ENCODE peak calls at places on chromosomes 4 and X, in five cellular contexts. N is K562, H is SK-N-SH, T is prostate gland, K is endothelial cell of umbilical vein. B is an unnamed sample.

GRCh38 chrX:128436397-128437103 is 384.3 kb upstream of the ACTRT1 start:
- DNase-seq in N (no peak), K (peak), T (peak), H (no peak), B (no peak)

GRCh38 chr4:173121044-173121685 is 47.4 kb upstream of the GALNT7 start:
- DNase-seq in K (peak), N (no peak), T (no peak), H (no peak), B (no peak)

GRCh38 chr4:99665981-99666380 is 8.4 kb upstream of the C4orf54 start:
- DNase-seq in H (no peak), T (no peak), K (no peak), N (no peak), B (no peak)

GRCh38 chrX:69277961-69278795 is 112.9 kb upstream of the PJA1 start:
- DNase-seq in K (no peak), H (no peak), T (no peak), N (no peak), B (no peak)

GRCh38 chr4:182143822-182144620 is 99.2 kb upstream of the TENM3 start:
- DNase-seq in K (no peak), H (peak), T (no peak), N (no peak), B (no peak)

GRCh38 chr4:16573181-16573580 is 325.3 kb downstream of the LDB2 start:
- DNase-seq in H (no peak), K (no peak), T (no peak), N (no peak), B (no peak)

GRCh38 chr4:101527186-101527585 is 179.9 kb upstream of the PPP3CA start:
- DNase-seq in T (no peak), K (no peak), H (no peak), N (no peak), B (no peak)

GRCh38 chrX:110125435-110125834 is 122.5 kb downstream of the TMEM164 start:
- DNase-seq in N (no peak), H (peak), T (no peak), K (peak), B (no peak)

GRCh38 chr4:129138762-129139496 is 43.0 kb downstream of the C4orf33 start:
- DNase-seq in K (no peak), N (no peak), H (no peak), T (no peak), B (no peak)

GRCh38 chr4:85391568-85392410 is 83.2 kb upstream of the ARHGAP24 start:
- DNase-seq in K (no peak), H (no peak), N (no peak), T (no peak), B (no peak)

GRCh38 chrX:129983575-129984131 is 1.2 kb downstream of the BCORL1 start:
- DNase-seq in N (peak), K (no peak), H (peak), T (no peak), B (peak)

GRCh38 chr4:158664806-158665205 is 6.9 kb downstream of the C4orf46 start:
- DNase-seq in K (no peak), N (no peak), H (no peak), T (no peak), B (no peak)

GRCh38 chr4:154124539-154125255 is 335.8 kb upstream of the SFRP2 start:
- DNase-seq in K (no peak), T (no peak), N (no peak), H (no peak), B (no peak)

GRCh38 chr4:156329779-156330178 is 376.1 kb upstream of the CTSO start:
- DNase-seq in T (no peak), N (no peak), K (no peak), H (no peak), B (no peak)

GRCh38 chr4:47510506-47511143 is 25.6 kb downstream of the ATP10D start:
- DNase-seq in N (no peak), H (no peak), K (peak), T (no peak), B (no peak)

GRCh38 chrX:1102786-1103185 is 109.7 kb downstream of the CRLF2 start:
- DNase-seq in N (no peak), K (no peak), H (no peak), T (no peak), B (no peak)

GRCh38 chr4:142485452-142485851 is 360.6 kb downstream of the INPP4B start:
- DNase-seq in H (no peak), K (no peak), T (no peak), N (no peak), B (no peak)

DNA sequence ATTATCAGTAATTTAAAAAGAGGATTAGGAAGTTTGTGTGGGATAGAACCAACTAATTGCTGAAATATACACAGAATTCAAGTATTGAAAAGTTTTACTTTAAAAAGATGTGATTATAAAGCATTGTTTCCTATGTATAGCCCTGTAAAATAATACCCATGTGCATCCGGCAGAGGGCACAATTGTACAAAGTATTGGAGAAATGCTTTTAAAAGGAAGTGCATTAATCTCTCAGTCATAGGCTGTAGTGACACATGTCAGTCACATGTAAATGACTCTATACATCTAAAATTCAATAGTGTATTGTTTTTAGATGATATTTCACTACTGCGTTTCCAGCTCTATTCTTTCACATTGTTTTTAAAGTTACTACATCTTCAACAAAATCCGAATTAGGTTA is 9.7 kb upstream of the GEMIN8 start:
- DNase-seq in T (peak), K (peak), N (peak), H (peak), B (no peak)
- TF ChIP-seq POLR2AphosphoS5 in T (no peak), K (no peak), N (no peak), H (no peak), B (no peak)

GRCh38 chr4:166078383-166078782 is 205.3 kb downstream of the TLL1 start:
- DNase-seq in K (no peak), H (no peak), T (no peak), N (no peak), B (no peak)
- H3K4me3 ChIP-seq in K (no peak), H (no peak), T (no peak), N (no peak), B (no peak)

GRCh38 chr4:80150387-80151173 is 46.7 kb upstream of the PRDM8 start:
- DNase-seq in N (no peak), K (no peak), T (no peak), H (no peak), B (no peak)
- TF ChIP-seq POLR2AphosphoS5 in N (no peak), K (no peak), T (no peak), H (no peak), B (no peak)

GRCh38 chr4:7244343-7244680 is 52.0 kb downstream of the SORCS2 start:
- DNase-seq in N (no peak), K (no peak), H (no peak), T (no peak), B (no peak)

GRCh38 chr4:7241587-7242125 is 49.3 kb downstream of the SORCS2 start:
- DNase-seq in N (no peak), K (no peak), H (no peak), T (no peak), B (no peak)

GRCh38 chr4:7242766-7243165 is 50.4 kb downstream of the SORCS2 start:
- DNase-seq in N (no peak), K (no peak), H (no peak), T (no peak), B (no peak)

GRCh38 chr4:7244766-7245320 is 52.5 kb downstream of the SORCS2 start:
- DNase-seq in N (no peak), K (no peak), T (no peak), H (no peak), B (no peak)

GRCh38 chr4:7243609-7244342 is 51.4 kb downstream of the SORCS2 start:
- DNase-seq in H (no peak), T (no peak), N (no peak), K (no peak), B (no peak)
- H3K4me3 ChIP-seq in H (no peak), T (no peak), N (no peak), K (no peak), B (no peak)

GRCh38 chr4:73762409-73762808 is 22.0 kb downstream of the CXCL8 start:
- DNase-seq in H (no peak), T (no peak), N (no peak), K (no peak), B (no peak)
- TF ChIP-seq POLR2AphosphoS5 in H (no peak), T (no peak), N (no peak), K (no peak), B (no peak)

GRCh38 chr4:2813446-2814405 is 20.8 kb downstream of the SH3BP2 start:
- DNase-seq in H (no peak), K (no peak), N (no peak), T (no peak), B (no peak)

GRCh38 chr4:2812600-2812932 is 19.7 kb downstream of the SH3BP2 start:
- DNase-seq in H (peak), K (no peak), N (peak), T (no peak), B (no peak)

GRCh38 chr4:2811830-2812599 is 19.1 kb downstream of the SH3BP2 start:
- DNase-seq in T (no peak), N (no peak), K (peak), H (peak), B (peak)

GRCh38 chr4:2814627-2815026 is 21.7 kb downstream of the SH3BP2 start:
- DNase-seq in N (no peak), T (no peak), K (no peak), H (no peak), B (no peak)

GRCh38 chr4:2812985-2813384 is 20.1 kb downstream of the SH3BP2 start:
- DNase-seq in H (no peak), T (no peak), N (no peak), K (peak), B (no peak)
- H3K4me3 ChIP-seq in H (no peak), T (peak), N (no peak), K (peak), B (peak)

DNA sequence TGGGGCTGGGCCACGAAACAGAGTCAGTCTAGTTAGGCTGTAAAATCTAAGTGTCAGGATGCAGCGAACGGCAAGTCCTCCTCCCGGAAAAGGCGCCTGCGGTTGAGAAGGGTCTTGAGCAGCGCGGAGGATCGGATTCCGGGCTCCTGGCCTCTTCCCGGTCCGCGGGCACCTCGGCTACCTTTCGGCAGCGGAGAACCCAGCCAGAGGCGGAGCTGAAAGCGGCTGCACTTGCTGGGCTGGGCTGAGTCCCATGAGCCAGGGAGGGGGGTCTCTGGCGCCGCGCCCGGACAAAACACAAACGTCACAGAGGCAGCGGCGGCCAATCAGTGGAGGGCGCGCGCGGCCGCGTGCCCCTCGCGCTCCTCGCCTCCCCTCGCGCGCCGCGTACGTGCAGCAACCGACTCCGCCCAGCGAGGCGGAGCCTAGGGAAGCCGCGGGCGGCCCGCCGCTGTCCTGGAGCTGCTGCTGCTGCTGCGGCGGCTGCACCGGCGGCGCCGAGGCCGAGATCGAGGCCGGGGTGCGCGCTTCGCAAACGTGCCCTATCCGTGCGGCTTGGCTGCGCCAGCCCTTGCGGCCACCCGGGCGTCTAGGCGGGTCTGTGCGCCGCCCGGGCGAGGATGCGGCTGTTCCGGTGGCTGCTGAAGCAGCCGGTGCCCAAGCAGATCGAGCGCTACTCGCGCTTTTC is at the start of gene PDK3:
- DNase-seq in H (peak), K (peak), T (peak), N (peak), B (peak)
- TF ChIP-seq POLR2AphosphoS5 in H (no peak), K (peak), T (peak), N (no peak), B (peak)